ENCODE peak calls at places on chromosomes 11 and 22, in eight cellular contexts. T is ecto neural progenitor cell; G is sigmoid colon; Q is activated naive CD4-positive, alpha-beta T cell; K is MV-4-11; Y is NCI-H1417; R is IMR-90; Z is activated naive CD8-positive, alpha-beta T cell treated with anti-CD3 and anti-CD28 coated beads for 36 hours. P is an unnamed sample.

GRCh38 chr11:108859510-108859909 is 194.6 kb downstream of the DDX10 start:
- DNase-seq in T (no peak), G (no peak), Q (no peak), K (no peak), Y (no peak), R (no peak), Z (no peak), P (no peak)

GRCh38 chr11:20010106-20010860 is 150.0 kb downstream of the DBX1 start:
- DNase-seq in T (no peak), G (no peak), Q (no peak), K (no peak), Y (peak; percentile 48), R (no peak), Z (no peak), P (peak; percentile 18)

GRCh38 chr22:17569971-17570511 is 6.7 kb downstream of the SLC25A18 start:
- DNase-seq in T (no peak), G (peak; percentile 75), Q (no peak), K (no peak), Y (no peak), R (peak; percentile 4), Z (no peak), P (no peak)

GRCh38 chr11:79273781-79274180 is 167.0 kb downstream of the TENM4 start:
- DNase-seq in T (no peak), G (no peak), Q (no peak), K (peak; percentile 41), Y (no peak), R (no peak), Z (no peak), P (no peak)

GRCh38 chr11:71330349-71330748 is 78.0 kb upstream of the SHANK2 start:
- DNase-seq in T (no peak), G (peak; percentile 41), Q (no peak), K (no peak), Y (no peak), R (no peak), Z (no peak), P (no peak)

GRCh38 chr11:63896071-63896470 is 20.9 kb downstream of the RCOR2 start:
- DNase-seq in T (no peak), G (no peak), Q (no peak), K (no peak), Y (no peak), R (no peak), Z (no peak), P (peak; percentile 42)

GRCh38 chr11:69962152-69962551 is 116.0 kb upstream of the ANO1 start:
- DNase-seq in T (no peak), G (no peak), Q (no peak), K (peak; percentile 49), Y (no peak), R (peak; percentile 42), Z (no peak), P (no peak)

GRCh38 chr11:122141757-122142156 is 25.7 kb upstream of the BLID start:
- DNase-seq in T (no peak), G (no peak), Q (no peak), K (no peak), Y (no peak), R (no peak), Z (no peak), P (no peak)

GRCh38 chr11:118610773-118611432 is 3.5 kb downstream of the PHLDB1 start:
- DNase-seq in T (peak; percentile 91), G (peak; percentile 92), Q (peak; percentile 63), K (peak; percentile 10), Y (no peak), R (peak; percentile 66), Z (peak; percentile 88), P (peak; percentile 95)

GRCh38 chr22:47022075-47022473 is 259.6 kb downstream of the TBC1D22A start:
- DNase-seq in T (no peak), G (peak; percentile 40), Q (no peak), K (no peak), Y (no peak), R (peak; percentile 22), Z (no peak), P (no peak)

GRCh38 chr11:35838071-35838470 is 105.8 kb upstream of the LDLRAD3 start:
- DNase-seq in T (no peak), G (no peak), Q (no peak), K (no peak), Y (no peak), R (no peak), Z (no peak), P (no peak)

GRCh38 chr22:31211862-31212730 is at the start of gene LIMK2:
- DNase-seq in T (peak; percentile 94), G (peak; percentile 96), Q (peak; percentile 87), K (peak; percentile 80), Y (peak; percentile 90), R (peak; percentile 73), Z (peak; percentile 100), P (peak; percentile 87)

GRCh38 chr11:67639438-67639859 is at the start of gene TBX10:
- DNase-seq in T (peak; percentile 50), G (peak; percentile 43), Q (no peak), K (no peak), Y (no peak), R (no peak), Z (no peak), P (no peak)

GRCh38 chr11:134047586-134047999 is 21.3 kb upstream of the JAM3 start:
- DNase-seq in T (no peak), G (peak; percentile 95), Q (no peak), K (no peak), Y (no peak), R (peak; percentile 90), Z (no peak), P (peak; percentile 17)

GRCh38 chr11:130671801-130672700 is 223.6 kb downstream of the ADAMTS15 start:
- DNase-seq in T (peak; percentile 58), G (peak; percentile 92), Q (no peak), K (no peak), Y (peak; percentile 32), R (peak; percentile 94), Z (no peak), P (peak; percentile 23)

GRCh38 chr11:76215946-76216345 is 9.6 kb upstream of the WNT11 start:
- DNase-seq in T (no peak), G (no peak), Q (no peak), K (no peak), Y (no peak), R (peak; percentile 65), Z (no peak), P (peak; percentile 57)

GRCh38 chr11:10920205-10920604 is 62.4 kb upstream of the ZBED5 start:
- DNase-seq in T (no peak), G (no peak), Q (no peak), K (peak; percentile 87), Y (no peak), R (peak; percentile 83), Z (no peak), P (no peak)

GRCh38 chr11:131511794-131512193 is 141.4 kb downstream of the NTM start:
- DNase-seq in T (peak; percentile 60), G (no peak), Q (no peak), K (no peak), Y (peak; percentile 48), R (no peak), Z (no peak), P (peak; percentile 66)

GRCh38 chr22:42303304-42304020 is 33.0 kb upstream of the TCF20 start:
- DNase-seq in T (no peak), G (no peak), Q (no peak), K (no peak), Y (no peak), R (no peak), Z (no peak), P (no peak)

GRCh38 chr11:130706572-130706971 is 209.7 kb downstream of the SNX19 start:
- DNase-seq in T (no peak), G (no peak), Q (no peak), K (no peak), Y (no peak), R (peak; percentile 40), Z (no peak), P (no peak)

GRCh38 chr11:35139883-35140282 is 912 bp downstream of the CD44 start:
- DNase-seq in T (no peak), G (no peak), Q (no peak), K (no peak), Y (peak; percentile 52), R (no peak), Z (no peak), P (no peak)

GRCh38 chr11:92769125-92769524 is 200.3 kb upstream of the MTNR1B start:
- DNase-seq in T (no peak), G (no peak), Q (no peak), K (no peak), Y (no peak), R (no peak), Z (no peak), P (no peak)

GRCh38 chr22:40400173-40400572 is 29.8 kb downstream of the SGSM3 start:
- DNase-seq in T (no peak), G (no peak), Q (no peak), K (peak; percentile 89), Y (no peak), R (no peak), Z (no peak), P (no peak)

GRCh38 chr11:59668188-59668949 is 468 bp downstream of the PATL1 start:
- DNase-seq in T (peak; percentile 92), G (peak; percentile 86), Q (peak; percentile 49), K (peak; percentile 19), Y (no peak), R (peak; percentile 28), Z (peak; percentile 59), P (peak; percentile 65)

GRCh38 chr11:11332141-11332710 is 20.8 kb downstream of the CSNK2A3 start:
- DNase-seq in T (no peak), G (no peak), Q (no peak), K (no peak), Y (no peak), R (no peak), Z (no peak), P (peak; percentile 59)

GRCh38 chr11:10268746-10269487 is 25.1 kb downstream of the SBF2 start:
- DNase-seq in T (no peak), G (no peak), Q (no peak), K (no peak), Y (no peak), R (peak; percentile 53), Z (no peak), P (no peak)

P was measured in DMS53.